ENCODE peak calls at places on chromosomes 13 and 19, in six cellular contexts. W is iris pigment epithelial cell, Y is iPS DF 6.9, U is uterus, Q is IMR-90, Z is fibroblast of mammary gland. M is an unnamed sample.

GRCh38 chr13:33249894-33250293 is 35.7 kb downstream of the STARD13 start:
- DNase-seq in W (no peak), Y (no peak), U (no peak), Q (no peak), Z (no peak), M (no peak)

GRCh38 chr13:59679239-59679638 is 484.5 kb downstream of the DIAPH3 start:
- DNase-seq in W (no peak), Y (no peak), U (no peak), Q (no peak), Z (no peak), M (no peak)

GRCh38 chr13:71028884-71029283 is 838.1 kb downstream of the DACH1 start:
- DNase-seq in W (no peak), Y (no peak), U (no peak), Q (no peak), Z (no peak), M (no peak)

GRCh38 chr19:37304190-37304883 is 66.6 kb upstream of the ZNF527 start:
- DNase-seq in W (no peak), Y (no peak), U (peak), Q (no peak), Z (no peak), M (peak)

GRCh38 chr19:12773571-12773970 is 1.8 kb downstream of the HOOK2 start:
- DNase-seq in W (no peak), Y (no peak), U (no peak), Q (peak), Z (peak), M (peak)

GRCh38 chr13:98407575-98407974 is 169.3 kb downstream of the STK24 start:
- DNase-seq in W (no peak), Y (no peak), U (no peak), Q (no peak), Z (no peak), M (no peak)

GRCh38 chr19:58204566-58204965 is 21.7 kb downstream of the ZNF274 start:
- DNase-seq in W (no peak), Y (no peak), U (no peak), Q (no peak), Z (no peak), M (no peak)

GRCh38 chr19:8302734-8303133 is 5.4 kb downstream of the CD320 start:
- DNase-seq in W (no peak), Y (no peak), U (no peak), Q (no peak), Z (no peak), M (no peak)

GRCh38 chr19:1172353-1173159 is 1.5 kb downstream of the SBNO2 start:
- DNase-seq in W (peak), Y (no peak), U (peak), Q (peak), Z (peak), M (no peak)

GRCh38 chr13:30143671-30144400 is 163.5 kb downstream of the KATNAL1 start:
- DNase-seq in W (peak), Y (no peak), U (no peak), Q (peak), Z (peak), M (no peak)

GRCh38 chr19:16445238-16446107 is 26.3 kb downstream of the EPS15L1 start:
- DNase-seq in W (peak), Y (no peak), U (no peak), Q (peak), Z (peak), M (no peak)

GRCh38 chr13:44120814-44121505 is 241.3 kb downstream of the LACC1 start:
- DNase-seq in W (no peak), Y (no peak), U (no peak), Q (no peak), Z (no peak), M (no peak)

GRCh38 chr13:111503905-111504695 is 183.7 kb downstream of the TEX29 start:
- DNase-seq in W (no peak), Y (no peak), U (no peak), Q (no peak), Z (no peak), M (no peak)

GRCh38 chr19:33231511-33231910 is 5.9 kb upstream of the SLC7A10 start:
- DNase-seq in W (peak), Y (no peak), U (no peak), Q (peak), Z (peak), M (no peak)

GRCh38 chr13:74335370-74335769 is 201.2 kb upstream of the KLF12 start:
- DNase-seq in W (no peak), Y (no peak), U (no peak), Q (no peak), Z (no peak), M (no peak)

GRCh38 chr13:37173214-37173613 is 67.8 kb upstream of the CSNK1A1L start:
- DNase-seq in W (peak), Y (no peak), U (no peak), Q (peak), Z (peak), M (no peak)

GRCh38 chr13:64884976-64885375 is 2345.2 kb downstream of the PCDH9 start:
- DNase-seq in W (peak), Y (no peak), U (no peak), Q (peak), Z (no peak), M (no peak)

M was measured in left ventricle myocardium inferior.